ENCODE peak calls at places on chromosomes 12 and 14, in six cellular contexts. One of them, this sample, is unnamed.
A peak's percentile ranks its signal among the peaks of the same experiment; 100 is the strongest.

GRCh38 chr12:85617307-85618091 is 218.7 kb downstream of the RASSF9 start:
- DNase-seq in anterior cingulate cortex: no peak
- DNase-seq in activated CD8-positive, alpha-beta memory T cell treated with anti-CD3 and anti-CD28 coated beads, Interleukin-2, amount 50 U/mL, for 4 hours: no peak
- DNase-seq in cardiac fibroblast: no peak
- DNase-seq in gastrocnemius medialis: no peak
- DNase-seq in NCI-H1092 treated with DMSO at 0.1 percent for 48 hours: peak; percentile 3
- DNase-seq in this sample: no peak

GRCh38 chr14:54730156-54730961 is 163.4 kb downstream of the SAMD4A start:
- DNase-seq in anterior cingulate cortex: no peak
- DNase-seq in activated CD8-positive, alpha-beta memory T cell treated with anti-CD3 and anti-CD28 coated beads, Interleukin-2, amount 50 U/mL, for 4 hours: no peak
- DNase-seq in cardiac fibroblast: peak; percentile 61
- DNase-seq in gastrocnemius medialis: no peak
- DNase-seq in NCI-H1092 treated with DMSO at 0.1 percent for 48 hours: no peak
- DNase-seq in this sample: no peak

GRCh38 chr14:35349966-35350365 is 54.6 kb downstream of the NFKBIA start:
- DNase-seq in anterior cingulate cortex: no peak
- DNase-seq in activated CD8-positive, alpha-beta memory T cell treated with anti-CD3 and anti-CD28 coated beads, Interleukin-2, amount 50 U/mL, for 4 hours: no peak
- DNase-seq in cardiac fibroblast: no peak
- DNase-seq in gastrocnemius medialis: no peak
- DNase-seq in NCI-H1092 treated with DMSO at 0.1 percent for 48 hours: no peak
- DNase-seq in this sample: no peak

GRCh38 chr12:51907083-51907863 is at the start of gene ACVRL1:
- DNase-seq in anterior cingulate cortex: no peak
- DNase-seq in activated CD8-positive, alpha-beta memory T cell treated with anti-CD3 and anti-CD28 coated beads, Interleukin-2, amount 50 U/mL, for 4 hours: no peak
- DNase-seq in cardiac fibroblast: peak; percentile 60
- DNase-seq in gastrocnemius medialis: no peak
- DNase-seq in NCI-H1092 treated with DMSO at 0.1 percent for 48 hours: no peak
- DNase-seq in this sample: no peak

GRCh38 chr14:73800970-73801515 is 50.6 kb upstream of the PTGR2 start:
- DNase-seq in anterior cingulate cortex: no peak
- DNase-seq in activated CD8-positive, alpha-beta memory T cell treated with anti-CD3 and anti-CD28 coated beads, Interleukin-2, amount 50 U/mL, for 4 hours: no peak
- DNase-seq in cardiac fibroblast: no peak
- DNase-seq in gastrocnemius medialis: no peak
- DNase-seq in NCI-H1092 treated with DMSO at 0.1 percent for 48 hours: no peak
- DNase-seq in this sample: no peak

GRCh38 chr14:22614240-22614799 is 16.2 kb downstream of the ABHD4 start:
- DNase-seq in anterior cingulate cortex: no peak
- DNase-seq in activated CD8-positive, alpha-beta memory T cell treated with anti-CD3 and anti-CD28 coated beads, Interleukin-2, amount 50 U/mL, for 4 hours: no peak
- DNase-seq in cardiac fibroblast: peak; percentile 89
- DNase-seq in gastrocnemius medialis: no peak
- DNase-seq in NCI-H1092 treated with DMSO at 0.1 percent for 48 hours: no peak
- DNase-seq in this sample: no peak

GRCh38 chr14:34981743-34982420 is 910 bp upstream of the SRP54 start:
- DNase-seq in anterior cingulate cortex: no peak
- DNase-seq in activated CD8-positive, alpha-beta memory T cell treated with anti-CD3 and anti-CD28 coated beads, Interleukin-2, amount 50 U/mL, for 4 hours: peak; percentile 19
- DNase-seq in cardiac fibroblast: peak; percentile 58
- DNase-seq in gastrocnemius medialis: peak; percentile 21
- DNase-seq in NCI-H1092 treated with DMSO at 0.1 percent for 48 hours: no peak
- DNase-seq in this sample: no peak

GRCh38 chr14:71711619-71712018 is 220.6 kb upstream of the RGS6 start:
- DNase-seq in anterior cingulate cortex: no peak
- DNase-seq in activated CD8-positive, alpha-beta memory T cell treated with anti-CD3 and anti-CD28 coated beads, Interleukin-2, amount 50 U/mL, for 4 hours: no peak
- DNase-seq in cardiac fibroblast: peak; percentile 92
- DNase-seq in gastrocnemius medialis: no peak
- DNase-seq in NCI-H1092 treated with DMSO at 0.1 percent for 48 hours: no peak
- DNase-seq in this sample: no peak

GRCh38 chr14:91753501-91754128 is 21.7 kb upstream of the CATSPERB start:
- DNase-seq in anterior cingulate cortex: no peak
- DNase-seq in activated CD8-positive, alpha-beta memory T cell treated with anti-CD3 and anti-CD28 coated beads, Interleukin-2, amount 50 U/mL, for 4 hours: no peak
- DNase-seq in cardiac fibroblast: no peak
- DNase-seq in gastrocnemius medialis: no peak
- DNase-seq in NCI-H1092 treated with DMSO at 0.1 percent for 48 hours: peak; percentile 1
- DNase-seq in this sample: no peak

GRCh38 chr14:72097173-72097783 is 165.0 kb downstream of the RGS6 start:
- DNase-seq in anterior cingulate cortex: no peak
- DNase-seq in activated CD8-positive, alpha-beta memory T cell treated with anti-CD3 and anti-CD28 coated beads, Interleukin-2, amount 50 U/mL, for 4 hours: no peak
- DNase-seq in cardiac fibroblast: no peak
- DNase-seq in gastrocnemius medialis: no peak
- DNase-seq in NCI-H1092 treated with DMSO at 0.1 percent for 48 hours: no peak
- DNase-seq in this sample: no peak

GRCh38 chr14:102578821-102579220 is 13.6 kb upstream of the RCOR1 start:
- DNase-seq in anterior cingulate cortex: no peak
- DNase-seq in activated CD8-positive, alpha-beta memory T cell treated with anti-CD3 and anti-CD28 coated beads, Interleukin-2, amount 50 U/mL, for 4 hours: no peak
- DNase-seq in cardiac fibroblast: no peak
- DNase-seq in gastrocnemius medialis: no peak
- DNase-seq in NCI-H1092 treated with DMSO at 0.1 percent for 48 hours: no peak
- DNase-seq in this sample: no peak

GRCh38 chr12:102120886-102121285 is 903 bp downstream of the PARPBP start:
- DNase-seq in anterior cingulate cortex: no peak
- DNase-seq in activated CD8-positive, alpha-beta memory T cell treated with anti-CD3 and anti-CD28 coated beads, Interleukin-2, amount 50 U/mL, for 4 hours: no peak
- DNase-seq in cardiac fibroblast: peak; percentile 27
- DNase-seq in gastrocnemius medialis: no peak
- DNase-seq in NCI-H1092 treated with DMSO at 0.1 percent for 48 hours: no peak
- DNase-seq in this sample: no peak

GRCh38 chr14:41607966-41608663 is 1.4 kb downstream of the LRFN5 start:
- DNase-seq in anterior cingulate cortex: no peak
- DNase-seq in activated CD8-positive, alpha-beta memory T cell treated with anti-CD3 and anti-CD28 coated beads, Interleukin-2, amount 50 U/mL, for 4 hours: no peak
- DNase-seq in cardiac fibroblast: no peak
- DNase-seq in gastrocnemius medialis: no peak
- DNase-seq in NCI-H1092 treated with DMSO at 0.1 percent for 48 hours: peak; percentile 89
- DNase-seq in this sample: no peak

GRCh38 chr14:105282098-105282725 is 18.6 kb downstream of the BRF1 start:
- DNase-seq in anterior cingulate cortex: no peak
- DNase-seq in activated CD8-positive, alpha-beta memory T cell treated with anti-CD3 and anti-CD28 coated beads, Interleukin-2, amount 50 U/mL, for 4 hours: no peak
- DNase-seq in cardiac fibroblast: no peak
- DNase-seq in gastrocnemius medialis: no peak
- DNase-seq in NCI-H1092 treated with DMSO at 0.1 percent for 48 hours: no peak
- DNase-seq in this sample: no peak

GRCh38 chr14:59310644-59311043 is 122.2 kb downstream of the DAAM1 start:
- DNase-seq in anterior cingulate cortex: no peak
- DNase-seq in activated CD8-positive, alpha-beta memory T cell treated with anti-CD3 and anti-CD28 coated beads, Interleukin-2, amount 50 U/mL, for 4 hours: no peak
- DNase-seq in cardiac fibroblast: no peak
- DNase-seq in gastrocnemius medialis: no peak
- DNase-seq in NCI-H1092 treated with DMSO at 0.1 percent for 48 hours: no peak
- DNase-seq in this sample: no peak

GRCh38 chr14:97626088-97626487 is 828.9 kb downstream of the VRK1 start:
- DNase-seq in anterior cingulate cortex: no peak
- DNase-seq in activated CD8-positive, alpha-beta memory T cell treated with anti-CD3 and anti-CD28 coated beads, Interleukin-2, amount 50 U/mL, for 4 hours: no peak
- DNase-seq in cardiac fibroblast: no peak
- DNase-seq in gastrocnemius medialis: no peak
- DNase-seq in NCI-H1092 treated with DMSO at 0.1 percent for 48 hours: no peak
- DNase-seq in this sample: no peak

GRCh38 chr12:67790660-67791059 is 142.1 kb downstream of the DYRK2 start:
- DNase-seq in anterior cingulate cortex: no peak
- DNase-seq in activated CD8-positive, alpha-beta memory T cell treated with anti-CD3 and anti-CD28 coated beads, Interleukin-2, amount 50 U/mL, for 4 hours: no peak
- DNase-seq in cardiac fibroblast: no peak
- DNase-seq in gastrocnemius medialis: no peak
- DNase-seq in NCI-H1092 treated with DMSO at 0.1 percent for 48 hours: no peak
- DNase-seq in this sample: no peak

GRCh38 chr14:90281261-90281660 is 24.9 kb downstream of the PSMC1 start:
- DNase-seq in anterior cingulate cortex: no peak
- DNase-seq in activated CD8-positive, alpha-beta memory T cell treated with anti-CD3 and anti-CD28 coated beads, Interleukin-2, amount 50 U/mL, for 4 hours: no peak
- DNase-seq in cardiac fibroblast: peak; percentile 56
- DNase-seq in gastrocnemius medialis: no peak
- DNase-seq in NCI-H1092 treated with DMSO at 0.1 percent for 48 hours: no peak
- DNase-seq in this sample: no peak

GRCh38 chr14:90820958-90821357 is 4.7 kb upstream of the TTC7B start:
- DNase-seq in anterior cingulate cortex: no peak
- DNase-seq in activated CD8-positive, alpha-beta memory T cell treated with anti-CD3 and anti-CD28 coated beads, Interleukin-2, amount 50 U/mL, for 4 hours: peak; percentile 79
- DNase-seq in cardiac fibroblast: no peak
- DNase-seq in gastrocnemius medialis: no peak
- DNase-seq in NCI-H1092 treated with DMSO at 0.1 percent for 48 hours: no peak
- DNase-seq in this sample: no peak

GRCh38 chr12:120264511-120265202 is 873 bp downstream of the PXN start:
- DNase-seq in anterior cingulate cortex: no peak
- DNase-seq in activated CD8-positive, alpha-beta memory T cell treated with anti-CD3 and anti-CD28 coated beads, Interleukin-2, amount 50 U/mL, for 4 hours: no peak
- DNase-seq in cardiac fibroblast: no peak
- DNase-seq in gastrocnemius medialis: peak; percentile 38
- DNase-seq in NCI-H1092 treated with DMSO at 0.1 percent for 48 hours: no peak
- DNase-seq in this sample: no peak

GRCh38 chr12:11838403-11838802 is 188.9 kb downstream of the ETV6 start:
- DNase-seq in anterior cingulate cortex: no peak
- DNase-seq in activated CD8-positive, alpha-beta memory T cell treated with anti-CD3 and anti-CD28 coated beads, Interleukin-2, amount 50 U/mL, for 4 hours: no peak
- DNase-seq in cardiac fibroblast: peak; percentile 50
- DNase-seq in gastrocnemius medialis: no peak
- DNase-seq in NCI-H1092 treated with DMSO at 0.1 percent for 48 hours: no peak
- DNase-seq in this sample: no peak

GRCh38 chr14:73878436-73878835 is 8.2 kb upstream of the ZNF410 start:
- DNase-seq in anterior cingulate cortex: no peak
- DNase-seq in activated CD8-positive, alpha-beta memory T cell treated with anti-CD3 and anti-CD28 coated beads, Interleukin-2, amount 50 U/mL, for 4 hours: no peak
- DNase-seq in cardiac fibroblast: no peak
- DNase-seq in gastrocnemius medialis: no peak
- DNase-seq in NCI-H1092 treated with DMSO at 0.1 percent for 48 hours: no peak
- DNase-seq in this sample: no peak

GRCh38 chr14:28704153-28704552 is 62.4 kb upstream of the FOXG1 start:
- DNase-seq in anterior cingulate cortex: no peak
- DNase-seq in activated CD8-positive, alpha-beta memory T cell treated with anti-CD3 and anti-CD28 coated beads, Interleukin-2, amount 50 U/mL, for 4 hours: no peak
- DNase-seq in cardiac fibroblast: no peak
- DNase-seq in gastrocnemius medialis: no peak
- DNase-seq in NCI-H1092 treated with DMSO at 0.1 percent for 48 hours: no peak
- DNase-seq in this sample: no peak

GRCh38 chr12:111438501-111438900 is 32.8 kb downstream of the SH2B3 start:
- DNase-seq in anterior cingulate cortex: no peak
- DNase-seq in activated CD8-positive, alpha-beta memory T cell treated with anti-CD3 and anti-CD28 coated beads, Interleukin-2, amount 50 U/mL, for 4 hours: peak; percentile 78
- DNase-seq in cardiac fibroblast: peak; percentile 61
- DNase-seq in gastrocnemius medialis: no peak
- DNase-seq in NCI-H1092 treated with DMSO at 0.1 percent for 48 hours: no peak
- DNase-seq in this sample: no peak

GRCh38 chr12:108768591-108769500 is 37.5 kb upstream of the CORO1C start:
- DNase-seq in anterior cingulate cortex: no peak
- DNase-seq in activated CD8-positive, alpha-beta memory T cell treated with anti-CD3 and anti-CD28 coated beads, Interleukin-2, amount 50 U/mL, for 4 hours: peak; percentile 17
- DNase-seq in cardiac fibroblast: no peak
- DNase-seq in gastrocnemius medialis: no peak
- DNase-seq in NCI-H1092 treated with DMSO at 0.1 percent for 48 hours: peak; percentile 19
- DNase-seq in this sample: no peak

GRCh38 chr14:64970776-64971451 is 1.2 kb downstream of the RAB15 start:
- DNase-seq in anterior cingulate cortex: no peak
- DNase-seq in activated CD8-positive, alpha-beta memory T cell treated with anti-CD3 and anti-CD28 coated beads, Interleukin-2, amount 50 U/mL, for 4 hours: no peak
- DNase-seq in cardiac fibroblast: no peak
- DNase-seq in gastrocnemius medialis: no peak
- DNase-seq in NCI-H1092 treated with DMSO at 0.1 percent for 48 hours: no peak
- DNase-seq in this sample: no peak

GRCh38 chr12:92571844-92572543 is 130.8 kb upstream of the PLEKHG7 start:
- DNase-seq in anterior cingulate cortex: no peak
- DNase-seq in activated CD8-positive, alpha-beta memory T cell treated with anti-CD3 and anti-CD28 coated beads, Interleukin-2, amount 50 U/mL, for 4 hours: no peak
- DNase-seq in cardiac fibroblast: no peak
- DNase-seq in gastrocnemius medialis: peak; percentile 61
- DNase-seq in NCI-H1092 treated with DMSO at 0.1 percent for 48 hours: no peak
- DNase-seq in this sample: no peak

GRCh38 chr14:61563880-61564622 is 131.3 kb upstream of the HIF1A start:
- DNase-seq in anterior cingulate cortex: no peak
- DNase-seq in activated CD8-positive, alpha-beta memory T cell treated with anti-CD3 and anti-CD28 coated beads, Interleukin-2, amount 50 U/mL, for 4 hours: no peak
- DNase-seq in cardiac fibroblast: no peak
- DNase-seq in gastrocnemius medialis: no peak
- DNase-seq in NCI-H1092 treated with DMSO at 0.1 percent for 48 hours: no peak
- DNase-seq in this sample: no peak

GRCh38 chr12:115640929-115641328 is 636.6 kb downstream of the MED13L start:
- DNase-seq in anterior cingulate cortex: no peak
- DNase-seq in activated CD8-positive, alpha-beta memory T cell treated with anti-CD3 and anti-CD28 coated beads, Interleukin-2, amount 50 U/mL, for 4 hours: no peak
- DNase-seq in cardiac fibroblast: no peak
- DNase-seq in gastrocnemius medialis: no peak
- DNase-seq in NCI-H1092 treated with DMSO at 0.1 percent for 48 hours: no peak
- DNase-seq in this sample: no peak

GRCh38 chr12:76546889-76547288 is 12.7 kb downstream of the OSBPL8 start:
- DNase-seq in anterior cingulate cortex: no peak
- DNase-seq in activated CD8-positive, alpha-beta memory T cell treated with anti-CD3 and anti-CD28 coated beads, Interleukin-2, amount 50 U/mL, for 4 hours: no peak
- DNase-seq in cardiac fibroblast: no peak
- DNase-seq in gastrocnemius medialis: no peak
- DNase-seq in NCI-H1092 treated with DMSO at 0.1 percent for 48 hours: no peak
- DNase-seq in this sample: no peak

GRCh38 chr14:53356361-53357150 is 203.4 kb upstream of the DDHD1 start:
- DNase-seq in anterior cingulate cortex: no peak
- DNase-seq in activated CD8-positive, alpha-beta memory T cell treated with anti-CD3 and anti-CD28 coated beads, Interleukin-2, amount 50 U/mL, for 4 hours: no peak
- DNase-seq in cardiac fibroblast: no peak
- DNase-seq in gastrocnemius medialis: no peak
- DNase-seq in NCI-H1092 treated with DMSO at 0.1 percent for 48 hours: no peak
- DNase-seq in this sample: no peak

GRCh38 chr14:55689971-55690871 is 110.2 kb downstream of the KTN1 start:
- DNase-seq in anterior cingulate cortex: no peak
- DNase-seq in activated CD8-positive, alpha-beta memory T cell treated with anti-CD3 and anti-CD28 coated beads, Interleukin-2, amount 50 U/mL, for 4 hours: no peak
- DNase-seq in cardiac fibroblast: no peak
- DNase-seq in gastrocnemius medialis: no peak
- DNase-seq in NCI-H1092 treated with DMSO at 0.1 percent for 48 hours: no peak
- DNase-seq in this sample: no peak

GRCh38 chr14:94594441-94594840 is 13.2 kb downstream of the SERPINA5 start:
- DNase-seq in anterior cingulate cortex: no peak
- DNase-seq in activated CD8-positive, alpha-beta memory T cell treated with anti-CD3 and anti-CD28 coated beads, Interleukin-2, amount 50 U/mL, for 4 hours: no peak
- DNase-seq in cardiac fibroblast: no peak
- DNase-seq in gastrocnemius medialis: no peak
- DNase-seq in NCI-H1092 treated with DMSO at 0.1 percent for 48 hours: no peak
- DNase-seq in this sample: no peak

GRCh38 chr12:95413576-95413975 is 60.4 kb upstream of the METAP2 start:
- DNase-seq in anterior cingulate cortex: no peak
- DNase-seq in activated CD8-positive, alpha-beta memory T cell treated with anti-CD3 and anti-CD28 coated beads, Interleukin-2, amount 50 U/mL, for 4 hours: no peak
- DNase-seq in cardiac fibroblast: no peak
- DNase-seq in gastrocnemius medialis: no peak
- DNase-seq in NCI-H1092 treated with DMSO at 0.1 percent for 48 hours: no peak
- DNase-seq in this sample: no peak

GRCh38 chr14:27056586-27056985 is 458.8 kb upstream of the NOVA1 start:
- DNase-seq in anterior cingulate cortex: no peak
- DNase-seq in activated CD8-positive, alpha-beta memory T cell treated with anti-CD3 and anti-CD28 coated beads, Interleukin-2, amount 50 U/mL, for 4 hours: no peak
- DNase-seq in cardiac fibroblast: no peak
- DNase-seq in gastrocnemius medialis: no peak
- DNase-seq in NCI-H1092 treated with DMSO at 0.1 percent for 48 hours: peak; percentile 80
- DNase-seq in this sample: no peak

GRCh38 chr12:131448254-131448795 is 262.6 kb upstream of the SFSWAP start:
- DNase-seq in anterior cingulate cortex: no peak
- DNase-seq in activated CD8-positive, alpha-beta memory T cell treated with anti-CD3 and anti-CD28 coated beads, Interleukin-2, amount 50 U/mL, for 4 hours: no peak
- DNase-seq in cardiac fibroblast: no peak
- DNase-seq in gastrocnemius medialis: no peak
- DNase-seq in NCI-H1092 treated with DMSO at 0.1 percent for 48 hours: no peak
- DNase-seq in this sample: no peak

GRCh38 chr12:93939641-93940040 is 208.7 kb upstream of the PLXNC1 start:
- DNase-seq in anterior cingulate cortex: no peak
- DNase-seq in activated CD8-positive, alpha-beta memory T cell treated with anti-CD3 and anti-CD28 coated beads, Interleukin-2, amount 50 U/mL, for 4 hours: no peak
- DNase-seq in cardiac fibroblast: no peak
- DNase-seq in gastrocnemius medialis: no peak
- DNase-seq in NCI-H1092 treated with DMSO at 0.1 percent for 48 hours: no peak
- DNase-seq in this sample: no peak

GRCh38 chr14:80977103-80977728 is 21.8 kb downstream of the TSHR start:
- DNase-seq in anterior cingulate cortex: no peak
- DNase-seq in activated CD8-positive, alpha-beta memory T cell treated with anti-CD3 and anti-CD28 coated beads, Interleukin-2, amount 50 U/mL, for 4 hours: no peak
- DNase-seq in cardiac fibroblast: no peak
- DNase-seq in gastrocnemius medialis: no peak
- DNase-seq in NCI-H1092 treated with DMSO at 0.1 percent for 48 hours: no peak
- DNase-seq in this sample: no peak

GRCh38 chr12:104109446-104110271 is 28.4 kb downstream of the NFYB start:
- DNase-seq in anterior cingulate cortex: no peak
- DNase-seq in activated CD8-positive, alpha-beta memory T cell treated with anti-CD3 and anti-CD28 coated beads, Interleukin-2, amount 50 U/mL, for 4 hours: no peak
- DNase-seq in cardiac fibroblast: no peak
- DNase-seq in gastrocnemius medialis: no peak
- DNase-seq in NCI-H1092 treated with DMSO at 0.1 percent for 48 hours: no peak
- DNase-seq in this sample: no peak

This sample was measured in esophagus squamous epithelium.